ENCODE peak calls at places on chromosomes 6 and 20, in ten cellular contexts. M is kidney; U is aorta; B is mucosa of descending colon; D is cardiac muscle cell; R is left lung; O is mesendoderm; H is adrenal gland; I is CD4-positive, alpha-beta memory T cell; K is naive thymus-derived CD4-positive, alpha-beta T cell. V is an unnamed sample.

GRCh38 chr20:62605996-62606395 is 36.3 kb upstream of the SLCO4A1 start:
- DNase-seq in O (no peak), I (no peak), B (no peak), M (no peak), U (no peak), H (no peak), K (no peak), R (no peak), D (no peak), V (no peak)

GRCh38 chr6:157576621-157577390 is 195.8 kb downstream of the ZDHHC14 start:
- DNase-seq in R (no peak), H (no peak), K (no peak), M (no peak), I (no peak), B (no peak), O (no peak), D (no peak), U (no peak), V (no peak)

GRCh38 chr20:45969712-45970634 is 2.0 kb downstream of the ZNF335 start:
- DNase-seq in R (no peak), H (peak; percentile 53), U (peak; percentile 49), D (peak; percentile 74), O (peak; percentile 87), B (no peak), M (peak; percentile 30), I (peak; percentile 29), K (peak; percentile 27), V (no peak)

GRCh38 chr6:291148-291696 is 1.1 kb upstream of the DUSP22 start:
- DNase-seq in M (no peak), D (peak; percentile 30), H (no peak), I (no peak), O (peak; percentile 28), R (no peak), B (no peak), U (no peak), K (no peak), V (no peak)

GRCh38 chr20:62354031-62354808 is 12.9 kb downstream of the LAMA5 start:
- DNase-seq in U (peak; percentile 42), B (no peak), R (no peak), O (peak; percentile 49), I (no peak), K (no peak), H (peak; percentile 10), M (no peak), D (no peak), V (no peak)

GRCh38 chr6:98832282-98833100 is 1.9 kb upstream of the POU3F2 start:
- DNase-seq in I (no peak), O (no peak), R (no peak), H (peak; percentile 60), M (peak; percentile 71), B (no peak), U (peak; percentile 50), D (peak; percentile 41), K (no peak), V (no peak)

GRCh38 chr20:46308258-46309157 is at the start of gene CDH22:
- DNase-seq in M (no peak), K (peak; percentile 35), I (peak; percentile 26), R (no peak), D (peak; percentile 52), B (no peak), H (peak; percentile 30), O (peak; percentile 74), U (peak; percentile 64), V (peak; percentile 23)

GRCh38 chr20:62458256-62459251 is 17.2 kb downstream of the GATA5 start:
- DNase-seq in R (no peak), U (no peak), B (no peak), I (no peak), D (no peak), H (no peak), O (no peak), M (no peak), K (no peak), V (no peak)

GRCh38 chr6:146814148-146814750 is 215.5 kb downstream of the ADGB start:
- DNase-seq in B (no peak), K (no peak), H (no peak), M (no peak), D (peak; percentile 45), I (no peak), U (no peak), R (no peak), O (no peak), V (no peak)

GRCh38 chr20:49669601-49670189 is 44.0 kb downstream of the B4GALT5 start:
- DNase-seq in H (no peak), K (no peak), B (no peak), M (no peak), D (no peak), U (no peak), R (no peak), I (peak; percentile 53), O (no peak), V (no peak)
- H3K4me1 ChIP-seq in H (peaks cover 40% of the 10 kb centered on the region), K (no peaks in the 10 kb centered on the region), B (peaks cover 19% of the 10 kb centered on the region), M (peaks cover 17% of the 10 kb centered on the region), D (peaks cover 17% of the 10 kb centered on the region), U (peaks cover 5% of the 10 kb centered on the region), R (peaks cover 16% of the 10 kb centered on the region), I (peaks cover 54% of the 10 kb centered on the region), O (peaks cover 15% of the 10 kb centered on the region), V (peaks cover 85% of the 10 kb centered on the region)

GRCh38 chr6:88877893-88878292 is 85.5 kb downstream of the RNGTT start:
- DNase-seq in O (no peak), R (no peak), K (no peak), D (no peak), B (no peak), M (no peak), I (no peak), U (no peak), H (no peak), V (no peak)
- H3K4me1 ChIP-seq in O (peaks cover 5% of the 10 kb centered on the region), R (no peaks in the 10 kb centered on the region), K (no peaks in the 10 kb centered on the region), D (no peaks in the 10 kb centered on the region), B (no peaks in the 10 kb centered on the region), M (no peaks in the 10 kb centered on the region), I (peaks cover 3% of the 10 kb centered on the region), U (peaks cover 1% of the 10 kb centered on the region), H (peaks cover 6% of the 10 kb centered on the region), V (no peaks in the 10 kb centered on the region)

GRCh38 chr20:36155629-36155971 is 1.1 kb downstream of the EPB41L1 start:
- DNase-seq in D (no peak), R (no peak), K (no peak), M (no peak), I (no peak), H (no peak), B (no peak), O (no peak), U (no peak), V (no peak)

GRCh38 chr20:36155991-36156390 is 1.5 kb downstream of the EPB41L1 start:
- DNase-seq in R (no peak), K (no peak), I (no peak), M (no peak), O (no peak), D (no peak), B (no peak), H (no peak), U (no peak), V (no peak)

GRCh38 chr20:36153204-36153603 is 1.3 kb upstream of the EPB41L1 start:
- DNase-seq in R (no peak), K (no peak), D (no peak), M (peak; percentile 25), O (no peak), I (no peak), B (no peak), H (no peak), U (no peak), V (no peak)

GRCh38 chr20:36153754-36154695 is 515 bp upstream of the EPB41L1 start:
- DNase-seq in M (peak; percentile 96), I (no peak), H (peak; percentile 98), D (peak; percentile 84), R (peak; percentile 90), U (peak; percentile 92), K (no peak), B (peak; percentile 82), O (peak; percentile 64), V (peak; percentile 91)

DNA sequence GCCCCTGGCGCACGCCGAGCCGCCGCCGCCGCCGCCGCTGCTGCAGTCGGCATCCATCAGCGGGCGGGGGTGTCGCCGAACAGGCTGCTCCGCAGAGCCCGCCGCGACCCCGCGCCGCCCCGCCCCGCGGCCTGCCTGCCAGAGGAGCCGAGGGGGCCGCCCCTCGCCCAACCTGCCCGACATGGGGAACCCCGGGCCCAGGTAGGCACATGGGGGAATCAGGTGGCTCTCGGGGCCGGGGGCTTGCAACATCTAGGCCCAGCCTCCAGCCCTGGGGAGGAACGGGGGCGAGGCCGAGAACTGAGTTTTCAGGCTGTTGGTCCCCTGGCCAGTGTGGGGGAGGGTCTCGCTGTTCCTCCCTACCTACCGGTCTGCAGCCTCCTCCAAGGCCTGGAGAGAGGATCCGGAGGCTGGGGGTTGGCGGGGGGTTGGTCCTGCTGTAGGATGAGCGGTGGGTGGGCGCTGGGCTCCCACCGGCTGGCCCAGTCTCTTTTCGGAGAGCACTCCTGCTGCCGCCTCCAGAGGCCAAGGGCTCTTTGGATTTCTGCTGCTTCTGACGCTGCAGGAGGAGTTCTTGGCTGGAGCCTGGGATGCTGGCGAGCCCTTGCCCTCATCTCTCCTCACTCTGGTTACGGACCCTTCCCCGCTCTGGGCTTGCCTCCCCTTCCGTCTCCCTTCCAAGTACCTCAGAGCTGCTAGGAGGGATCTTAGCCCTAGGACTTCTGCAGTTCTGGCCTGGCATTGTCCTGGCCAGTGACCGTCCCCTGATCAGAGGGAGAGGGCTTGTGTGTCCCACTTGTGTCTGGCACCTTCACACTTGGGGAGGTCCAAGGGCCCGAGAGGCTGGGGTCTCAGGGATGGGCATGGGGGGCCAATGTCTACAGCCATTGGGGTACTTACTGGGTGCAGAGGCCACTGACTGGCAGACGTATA is at the start of gene EPB41L1:
- DNase-seq in O (peak; percentile 42), U (peak; percentile 57), B (no peak), H (peak; percentile 62), I (peak; percentile 9), K (peak; percentile 19), M (peak; percentile 84), D (peak; percentile 32), R (no peak), V (peak; percentile 30)
- H3K4me1 ChIP-seq in O (no peaks in the 10 kb centered on the region), U (no peaks in the 10 kb centered on the region), B (peaks cover 2% of the 10 kb centered on the region), H (peaks cover 30% of the 10 kb centered on the region), I (peaks cover 6% of the 10 kb centered on the region), K (no peaks in the 10 kb centered on the region), M (peaks cover 51% of the 10 kb centered on the region), D (peaks cover 23% of the 10 kb centered on the region), R (peaks cover 7% of the 10 kb centered on the region), V (peaks cover 10% of the 10 kb centered on the region)

GRCh38 chr6:13536796-13537526 is 37.4 kb upstream of the SIRT5 start:
- DNase-seq in I (no peak), M (no peak), K (no peak), R (no peak), B (no peak), D (no peak), H (no peak), U (no peak), O (no peak), V (no peak)

GRCh38 chr6:13539572-13539971 is 34.8 kb upstream of the SIRT5 start:
- DNase-seq in H (no peak), O (no peak), D (no peak), U (no peak), K (no peak), M (no peak), R (no peak), B (no peak), I (no peak), V (no peak)

GRCh38 chr6:13538084-13538483 is 36.3 kb upstream of the SIRT5 start:
- DNase-seq in I (peak; percentile 23), M (no peak), H (no peak), O (peak; percentile 57), K (peak; percentile 21), D (peak; percentile 74), R (no peak), U (no peak), B (no peak), V (no peak)

GRCh38 chr6:13537527-13537897 is 36.9 kb upstream of the SIRT5 start:
- DNase-seq in R (no peak), U (no peak), B (no peak), M (no peak), D (no peak), K (no peak), O (no peak), H (no peak), I (no peak), V (no peak)

GRCh38 chr6:13538600-13538999 is 35.8 kb upstream of the SIRT5 start:
- DNase-seq in M (no peak), U (no peak), K (no peak), I (no peak), D (no peak), B (no peak), R (no peak), O (peak; percentile 84), H (no peak), V (no peak)
- H3K4me1 ChIP-seq in M (no peaks in the 10 kb centered on the region), U (no peaks in the 10 kb centered on the region), K (no peaks in the 10 kb centered on the region), I (no peaks in the 10 kb centered on the region), D (peaks cover 6% of the 10 kb centered on the region), B (peaks cover 11% of the 10 kb centered on the region), R (no peaks in the 10 kb centered on the region), O (peaks cover 2% of the 10 kb centered on the region), H (no peaks in the 10 kb centered on the region), V (peaks cover 14% of the 10 kb centered on the region)